ENCODE peak calls at places on chromosome X, in four cellular contexts. E, H, F and C are unnamed samples.

GRCh38 chrX:74251006-74251930 is 52.7 kb upstream of the ZCCHC13 start:
- DNase-seq in E (no peak), H (peak), F (peak), C (no peak)

GRCh38 chrX:45769919-45770582 is 569.4 kb upstream of the DIPK2B start:
- DNase-seq in E (peak), H (peak), F (peak), C (no peak)

GRCh38 chrX:150647331-150647730 is 45.9 kb upstream of the MTMR1 start:
- DNase-seq in E (no peak), H (no peak), F (no peak), C (no peak)

GRCh38 chrX:49754238-49754857 is 58.6 kb upstream of the PAGE1 start:
- DNase-seq in E (peak), H (peak), F (peak), C (peak)

GRCh38 chrX:113457719-113458118 is 617.1 kb upstream of the AMOT start:
- DNase-seq in E (no peak), H (no peak), F (no peak), C (no peak)

GRCh38 chrX:149877636-149878035 is 3.3 kb upstream of the MAGEA8 start:
- DNase-seq in E (no peak), H (no peak), F (peak), C (no peak)

GRCh38 chrX:44082829-44083228 is 109.6 kb upstream of the NDP start:
- DNase-seq in E (no peak), H (no peak), F (no peak), C (no peak)

GRCh38 chrX:41142130-41142529 is 56.9 kb downstream of the USP9X start:
- DNase-seq in E (no peak), H (no peak), F (no peak), C (no peak)

GRCh38 chrX:8987672-8988250 is 46.2 kb downstream of the FAM9B start:
- DNase-seq in E (no peak), H (peak), F (no peak), C (no peak)

GRCh38 chrX:114626323-114626722 is 42.4 kb downstream of the HTR2C start:
- DNase-seq in E (peak), H (peak), F (peak), C (peak)

GRCh38 chrX:7346021-7346420 is 198.1 kb upstream of the PUDP start:
- DNase-seq in E (no peak), H (no peak), F (peak), C (no peak)

GRCh38 chrX:31223817-31224216 is 152.0 kb upstream of the FTHL17 start:
- DNase-seq in E (no peak), H (no peak), F (no peak), C (no peak)

GRCh38 chrX:3678287-3678686 is 35.2 kb downstream of the PRKX start:
- DNase-seq in E (no peak), H (no peak), F (no peak), C (no peak)

GRCh38 chrX:31420711-31421151 is 348.9 kb upstream of the FTHL17 start:
- DNase-seq in E (no peak), H (no peak), F (no peak), C (no peak)

GRCh38 chrX:100687546-100687945 is 43.5 kb downstream of the SRPX2 start:
- DNase-seq in E (no peak), H (no peak), F (no peak), C (no peak)

GRCh38 chrX:151697537-151697936 is 2.3 kb downstream of the PRRG3 start:
- DNase-seq in E (no peak), H (peak), F (no peak), C (no peak)

GRCh38 chrX:65017464-65017863 is 41.2 kb upstream of the ZC4H2 start:
- DNase-seq in E (no peak), H (no peak), F (no peak), C (no peak)

GRCh38 chrX:152641256-152641875 is 3.7 kb downstream of the GABRQ start:
- DNase-seq in E (no peak), H (no peak), F (no peak), C (peak)

GRCh38 chrX:119218198-119218597 is 17.9 kb upstream of the PGRMC1 start:
- DNase-seq in E (peak), H (no peak), F (peak), C (peak)

GRCh38 chrX:123562342-123563146 is 170.3 kb downstream of the THOC2 start:
- DNase-seq in E (no peak), H (no peak), F (no peak), C (no peak)

GRCh38 chrX:125826774-125827451 is 339.2 kb downstream of the DCAF12L2 start:
- DNase-seq in E (no peak), H (no peak), F (no peak), C (no peak)

GRCh38 chrX:35664838-35665237 is 133.3 kb upstream of the MAGEB16 start:
- DNase-seq in E (no peak), H (no peak), F (no peak), C (peak)

GRCh38 chrX:149682956-149683947 is 28.6 kb upstream of the MAGEA11 start:
- DNase-seq in E (no peak), H (no peak), F (peak), C (peak)

GRCh38 chrX:152929898-152930297 is 32.0 kb downstream of the ZNF185 start:
- DNase-seq in E (no peak), H (no peak), F (no peak), C (no peak)

GRCh38 chrX:41923925-41924693 is 755 bp upstream of the CASK start:
- DNase-seq in E (peak), H (peak), F (peak), C (no peak)

GRCh38 chrX:5976332-5976731 is 252.3 kb downstream of the NLGN4X start:
- DNase-seq in E (no peak), H (no peak), F (no peak), C (no peak)

GRCh38 chrX:133999013-133999705 is 13.8 kb upstream of the GPC3 start:
- DNase-seq in E (no peak), H (no peak), F (no peak), C (no peak)

GRCh38 chrX:109347618-109348017 is 134.3 kb downstream of the GUCY2F start:
- DNase-seq in E (no peak), H (peak), F (no peak), C (peak)

GRCh38 chrX:43581888-43582539 is 74.1 kb upstream of the MAOA start:
- DNase-seq in E (no peak), H (no peak), F (no peak), C (no peak)

GRCh38 chrX:581717-582116 is 48.9 kb upstream of the SHOX start:
- DNase-seq in E (no peak), H (no peak), F (peak), C (no peak)

GRCh38 chrX:2320580-2321327 is 180.0 kb downstream of the DHRSX start:
- DNase-seq in E (peak), H (peak), F (no peak), C (no peak)

GRCh38 chrX:14529288-14529989 is at the start of gene GLRA2:
- DNase-seq in E (no peak), H (peak), F (peak), C (peak)

GRCh38 chrX:70494441-70494840 is 49.8 kb downstream of the DLG3 start:
- DNase-seq in E (no peak), H (no peak), F (peak), C (no peak)
- TF ChIP-seq EZH2phosphoT487 in E (no peak), H (no peak), F (no peak), C (no peak)

GRCh38 chrX:16903274-16904019 is 33.3 kb upstream of the RBBP7 start:
- DNase-seq in E (no peak), H (no peak), F (no peak), C (no peak)
- H3K27ac ChIP-seq in E (no peak), H (no peak), F (no peak), C (no peak)

DNA sequence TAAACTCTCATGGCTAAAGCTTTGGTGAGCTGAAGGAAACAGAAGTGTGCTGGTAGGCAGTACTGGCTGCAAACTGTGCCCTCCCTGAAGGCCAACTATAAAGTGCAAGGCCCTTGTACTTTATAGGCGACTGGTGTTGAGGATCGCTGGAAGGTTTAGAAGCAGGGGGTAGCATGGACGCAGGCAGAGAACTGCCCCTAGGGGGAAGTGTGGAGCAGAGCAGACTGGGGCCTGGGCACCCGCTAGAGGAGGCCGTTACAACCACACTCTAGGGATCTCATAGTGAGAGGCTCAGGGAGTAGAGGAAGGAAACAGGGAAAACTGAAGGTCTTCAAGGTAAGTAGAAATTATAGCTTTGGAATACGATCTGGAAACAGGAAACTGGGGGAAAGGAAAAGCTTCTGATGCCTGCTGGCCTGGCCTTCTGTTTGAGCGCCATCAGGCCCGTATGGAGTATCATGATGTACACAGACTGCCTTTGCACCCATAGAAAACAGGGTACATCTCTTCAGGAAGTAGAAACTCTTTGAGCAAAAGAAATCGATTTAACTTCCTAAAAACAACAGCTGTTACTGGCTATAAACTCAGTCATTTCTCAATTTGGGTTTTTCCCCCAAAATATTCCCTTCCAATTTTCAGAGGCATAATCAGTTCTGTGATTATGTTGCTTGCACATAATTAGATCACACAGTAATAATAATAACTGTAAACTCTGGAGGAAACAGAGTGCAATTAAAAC is 23.9 kb upstream of the TMSB4X start:
- DNase-seq in E (peak), H (peak), F (no peak), C (peak)
- TF ChIP-seq CTCF in E (peak), H (peak), F (peak), C (peak)

DNA sequence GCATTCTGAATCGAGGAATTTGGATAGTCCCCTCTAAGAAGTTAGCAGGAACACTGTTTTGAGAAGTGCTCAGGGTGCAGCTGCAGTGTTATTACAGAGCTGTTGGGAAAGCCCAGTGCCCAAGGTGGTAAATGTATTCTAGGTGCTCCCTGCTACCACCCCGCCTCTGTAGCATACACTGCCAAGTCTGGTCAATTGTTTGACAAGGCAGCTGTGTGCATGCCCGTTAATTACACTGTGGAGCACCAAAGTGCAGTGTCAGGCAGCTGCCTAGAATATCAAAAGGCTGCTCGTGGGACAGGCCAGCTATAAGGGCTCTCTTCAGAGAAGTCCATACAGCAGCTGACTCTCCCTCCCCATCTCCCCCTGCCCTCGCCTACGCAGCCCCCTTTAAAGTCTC is 99.9 kb upstream of the KLHL13 start:
- DNase-seq in E (no peak), H (no peak), F (no peak), C (no peak)
- TF ChIP-seq EZH2phosphoT487 in E (no peak), H (no peak), F (no peak), C (no peak)

DNA sequence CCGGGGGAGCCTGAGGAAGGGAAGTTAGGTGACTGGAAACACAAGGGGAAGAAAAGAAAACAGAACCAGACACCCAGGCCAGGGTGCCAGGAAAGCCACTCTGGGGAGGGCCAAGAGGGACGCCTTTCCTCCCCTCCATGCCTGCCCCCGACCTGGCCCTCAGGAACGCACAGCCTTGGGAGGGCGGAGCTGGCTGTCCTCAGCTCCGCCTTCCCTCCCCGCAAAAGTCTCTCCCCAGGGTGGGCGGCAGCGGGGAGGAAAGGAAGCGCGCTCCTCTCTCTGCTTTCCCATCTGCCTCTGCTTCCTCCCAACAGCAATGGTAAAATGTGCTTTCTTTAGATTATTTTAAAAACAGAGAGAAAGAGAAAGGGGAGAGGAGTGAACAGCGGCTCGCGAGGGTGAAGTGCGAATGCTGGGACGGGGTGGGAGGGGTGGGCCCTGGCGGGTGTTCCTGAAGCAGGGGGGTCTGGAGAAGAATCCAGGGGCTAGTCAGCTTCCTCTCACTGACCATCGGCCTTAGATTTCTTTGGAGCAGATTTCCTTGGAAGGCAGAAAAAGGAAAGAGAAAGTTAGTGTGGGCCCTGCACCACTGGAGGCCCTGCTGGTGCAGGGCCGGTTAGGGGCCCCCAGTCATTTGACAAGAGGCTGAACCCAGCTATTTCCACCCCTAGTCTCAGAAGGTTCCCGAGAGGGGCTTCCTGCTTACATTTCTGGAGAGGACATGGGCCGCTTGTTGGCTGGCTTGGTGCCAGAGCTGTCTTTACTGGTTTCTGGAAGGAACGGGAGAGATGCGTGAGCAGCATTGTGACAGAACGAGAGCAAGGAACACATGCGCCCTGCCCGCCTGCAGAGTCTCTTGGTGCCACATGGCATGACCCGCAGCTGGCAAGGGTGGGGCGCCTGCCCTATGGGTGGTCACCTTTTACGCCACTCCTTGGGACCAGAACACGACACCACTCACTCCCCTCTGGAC is 4.7 kb upstream of the RENBP start:
- DNase-seq in E (no peak), H (no peak), F (no peak), C (peak)
- H3K27ac ChIP-seq in E (no peak), H (no peak), F (no peak), C (peak)

GRCh38 chrX:86322913-86323312 is 174.7 kb downstream of the DACH2 start:
- DNase-seq in E (no peak), H (no peak), F (no peak), C (no peak)
- TF ChIP-seq CTCF in E (no peak), H (no peak), F (no peak), C (peak)

GRCh38 chrX:39725928-39726619 is 371.7 kb downstream of the BCOR start:
- DNase-seq in E (peak), H (no peak), F (peak), C (no peak)

GRCh38 chrX:39726810-39727209 is 370.9 kb downstream of the BCOR start:
- DNase-seq in E (peak), H (no peak), F (no peak), C (no peak)

GRCh38 chrX:39721570-39722279 is 376.0 kb downstream of the BCOR start:
- DNase-seq in E (no peak), H (peak), F (no peak), C (no peak)

GRCh38 chrX:39725114-39725513 is 372.6 kb downstream of the BCOR start:
- DNase-seq in E (no peak), H (no peak), F (no peak), C (no peak)

GRCh38 chrX:39724544-39724943 is 373.2 kb downstream of the BCOR start:
- DNase-seq in E (no peak), H (no peak), F (no peak), C (no peak)
- TF ChIP-seq EZH2phosphoT487 in E (no peak), H (no peak), F (no peak), C (no peak)

GRCh38 chrX:153941331-153942252 is 2.9 kb downstream of the RENBP start:
- DNase-seq in E (no peak), H (no peak), F (no peak), C (peak)

GRCh38 chrX:153944800-153945150 is 332 bp upstream of the RENBP start:
- DNase-seq in E (no peak), H (no peak), F (no peak), C (no peak)

GRCh38 chrX:153945956-153946909 is 1.8 kb upstream of the RENBP start:
- DNase-seq in E (no peak), H (no peak), F (no peak), C (no peak)

GRCh38 chrX:153946910-153947769 is 2.7 kb upstream of the RENBP start:
- DNase-seq in E (peak), H (peak), F (peak), C (peak)

DNA sequence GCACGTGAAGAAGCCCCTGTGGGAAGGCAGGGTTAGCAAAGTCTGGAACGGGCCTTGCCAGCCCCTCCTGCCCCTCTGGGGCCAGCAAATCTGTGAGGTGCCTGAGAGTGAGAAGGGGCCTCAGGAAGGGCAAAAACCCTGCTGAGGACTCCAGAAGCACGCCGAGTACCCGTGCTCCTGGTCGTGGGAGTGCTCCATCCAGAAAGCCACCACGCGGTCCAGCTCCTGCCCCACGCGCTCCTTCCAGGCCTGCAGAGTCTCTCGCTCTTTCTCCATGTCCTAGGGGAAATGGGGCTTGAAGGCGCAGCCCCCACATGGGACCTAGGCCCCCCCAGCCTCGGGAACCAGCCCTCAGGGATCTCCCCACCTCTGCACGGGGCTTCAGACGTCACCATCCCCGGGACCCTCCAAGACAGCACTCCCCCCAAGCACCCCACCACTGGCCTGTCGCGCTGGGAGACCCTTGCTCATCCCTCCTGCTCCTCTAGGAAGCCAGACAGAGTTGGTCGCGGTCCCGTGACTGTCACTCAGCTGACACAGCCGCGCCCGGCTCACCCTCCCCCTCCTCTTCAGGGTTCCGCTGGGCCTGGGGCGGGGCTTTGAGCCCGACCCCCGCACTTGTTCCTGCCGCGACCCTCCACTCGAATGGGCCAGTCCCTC is at the start of gene RENBP:
- DNase-seq in E (peak), H (peak), F (no peak), C (peak)
- H3K27ac ChIP-seq in E (no peak), H (no peak), F (no peak), C (no peak)

GRCh38 chrX:51802917-51803688 is 59.9 kb downstream of the GSPT2 start:
- DNase-seq in E (peak), H (peak), F (peak), C (peak)

GRCh38 chrX:51803833-51804232 is 60.6 kb downstream of the GSPT2 start:
- DNase-seq in E (no peak), H (no peak), F (no peak), C (no peak)

DNA sequence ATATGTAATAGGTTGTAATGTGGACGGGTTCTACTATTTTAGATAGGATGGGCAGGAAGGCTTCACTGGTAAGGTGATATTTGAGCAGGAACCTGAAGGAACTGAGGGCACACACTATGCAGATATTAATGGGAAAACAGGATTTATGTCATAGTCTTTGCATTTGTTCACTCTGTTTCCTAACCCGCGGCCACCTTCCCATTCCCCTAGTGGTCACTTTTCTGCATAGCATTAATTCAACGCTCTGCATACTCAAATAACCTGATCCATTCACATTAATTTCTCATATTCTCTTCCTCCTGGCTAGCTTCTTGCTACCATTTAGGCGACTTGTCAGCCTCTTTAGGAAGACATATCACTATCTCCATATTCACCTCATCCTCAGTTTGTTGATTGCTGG is 61.5 kb downstream of the GSPT2 start:
- DNase-seq in E (no peak), H (no peak), F (peak), C (peak)
- TF ChIP-seq CTCF in E (peak), H (no peak), F (peak), C (peak)

GRCh38 chrX:15724911-15725310 is 13.2 kb upstream of the CA5B start:
- DNase-seq in E (no peak), H (no peak), F (no peak), C (peak)

GRCh38 chrX:15718283-15718970 is 19.6 kb upstream of the CA5B start:
- DNase-seq in E (no peak), H (peak), F (no peak), C (peak)

GRCh38 chrX:15719324-15719968 is 18.6 kb upstream of the CA5B start:
- DNase-seq in E (no peak), H (no peak), F (peak), C (no peak)

GRCh38 chrX:15723887-15724517 is 14.1 kb upstream of the CA5B start:
- DNase-seq in E (no peak), H (no peak), F (no peak), C (no peak)

GRCh38 chrX:15721911-15722310 is 16.2 kb upstream of the CA5B start:
- DNase-seq in E (no peak), H (no peak), F (no peak), C (no peak)
- TF ChIP-seq EZH2phosphoT487 in E (no peak), H (no peak), F (no peak), C (no peak)